ENCODE peak calls at places on chromosome 12, in six cellular contexts. Z is HCT116, C is left ventricle myocardium inferior, V is HFF-Myc, F is type B pancreatic cell, W is heart left ventricle. D is an unnamed sample.

GRCh38 chr12:6312529-6313325 is 2.2 kb downstream of the PLEKHG6 start:
- DNase-seq in F (peak), W (no peak), V (no peak), Z (no peak), C (no peak), D (peak)

GRCh38 chr12:40714636-40715035 is 22.4 kb downstream of the CNTN1 start:
- DNase-seq in Z (no peak), V (no peak), F (no peak), C (no peak), W (no peak), D (no peak)

GRCh38 chr12:89947437-89948265 is 239.0 kb upstream of the ATP2B1 start:
- DNase-seq in C (no peak), V (peak), F (no peak), Z (no peak), W (no peak), D (no peak)

GRCh38 chr12:38541849-38542248 is 225.3 kb downstream of the ALG10B start:
- DNase-seq in Z (no peak), V (no peak), W (no peak), C (no peak), F (no peak), D (no peak)

GRCh38 chr12:114916531-114916930 is 232.6 kb upstream of the TBX3 start:
- DNase-seq in W (no peak), F (no peak), Z (no peak), V (no peak), C (no peak), D (no peak)

GRCh38 chr12:53381739-53382630 is 2.0 kb downstream of the SP1 start:
- DNase-seq in F (no peak), C (peak), W (peak), V (no peak), Z (no peak), D (peak)

GRCh38 chr12:54988402-54989054 is 4.0 kb upstream of the TESPA1 start:
- DNase-seq in W (peak), F (no peak), C (peak), Z (no peak), V (no peak), D (no peak)

GRCh38 chr12:6957741-6958608 is 6.8 kb downstream of the PTPN6 start:
- DNase-seq in Z (no peak), W (no peak), F (no peak), C (no peak), V (no peak), D (no peak)

GRCh38 chr12:85951823-85952222 is 77.7 kb downstream of the NTS start:
- DNase-seq in F (no peak), W (no peak), C (no peak), Z (peak), V (no peak), D (no peak)

GRCh38 chr12:6372403-6373003 is 2.9 kb downstream of the SCNN1A start:
- DNase-seq in V (peak), C (no peak), W (no peak), F (no peak), Z (peak), D (no peak)

GRCh38 chr12:130263025-130263424 is 74.7 kb upstream of the PIWIL1 start:
- DNase-seq in F (no peak), W (no peak), V (no peak), Z (no peak), C (no peak), D (no peak)

GRCh38 chr12:2639020-2639298 is 155.8 kb upstream of the FKBP4 start:
- DNase-seq in V (no peak), W (no peak), C (no peak), Z (no peak), F (no peak), D (no peak)

GRCh38 chr12:2834581-2835491 is at the start of gene NRIP2:
- DNase-seq in Z (no peak), V (peak), F (no peak), C (no peak), W (peak), D (no peak)

GRCh38 chr12:51371295-51371953 is 19.8 kb downstream of the GALNT6 start:
- DNase-seq in C (peak), F (no peak), W (no peak), Z (peak), V (peak), D (no peak)

GRCh38 chr12:49069507-49070346 is at the start of gene RHEBL1:
- DNase-seq in F (peak), V (peak), Z (peak), C (peak), W (peak), D (peak)
- TF ChIP-seq CTCF in F (no peak), V (no peak), Z (no peak), C (no peak), W (no peak), D (peak)

DNA sequence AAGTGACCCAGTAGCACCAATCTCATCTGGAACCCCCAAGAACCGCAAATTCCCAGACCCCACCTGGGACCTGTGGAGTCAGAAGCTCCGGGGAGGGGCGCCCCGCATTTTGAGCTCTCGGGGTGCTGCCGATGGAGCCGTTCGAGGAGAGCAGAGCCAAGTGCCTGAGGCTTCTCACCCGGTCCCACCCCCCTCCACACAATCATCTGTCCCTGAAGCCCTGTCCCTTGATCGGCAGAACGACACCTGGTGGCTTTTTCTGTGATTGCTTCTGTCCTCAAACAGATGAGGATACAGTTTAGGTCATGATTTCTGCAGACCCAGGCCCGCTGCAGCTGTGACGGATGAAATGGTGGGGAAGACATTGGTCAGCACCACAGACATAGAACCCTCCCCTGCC is 74.7 kb downstream of the NOC4L start:
- DNase-seq in F (no peak), W (no peak), C (no peak), Z (peak), V (no peak), D (peak)
- TF ChIP-seq CTCF in F (peak), W (peak), C (peak), Z (peak), V (peak), D (peak)

GRCh38 chr12:67268896-67269631 is at the start of gene CAND1:
- DNase-seq in Z (peak), V (peak), W (peak), C (peak), F (peak), D (peak)
- TF ChIP-seq CTCF in Z (no peak), V (no peak), W (peak), C (no peak), F (no peak), D (peak)

GRCh38 chr12:62269464-62270228 is 9.4 kb downstream of the USP15 start:
- DNase-seq in C (no peak), V (no peak), Z (no peak), W (no peak), F (no peak), D (no peak)

GRCh38 chr12:62267026-62267425 is 6.8 kb downstream of the USP15 start:
- DNase-seq in C (no peak), V (no peak), W (no peak), Z (no peak), F (no peak), D (no peak)

GRCh38 chr12:62265511-62265910 is 5.3 kb downstream of the USP15 start:
- DNase-seq in Z (no peak), W (no peak), V (no peak), F (no peak), C (no peak), D (no peak)

GRCh38 chr12:62268956-62269355 is 8.8 kb downstream of the USP15 start:
- DNase-seq in V (no peak), F (no peak), W (no peak), Z (no peak), C (no peak), D (no peak)

DNA sequence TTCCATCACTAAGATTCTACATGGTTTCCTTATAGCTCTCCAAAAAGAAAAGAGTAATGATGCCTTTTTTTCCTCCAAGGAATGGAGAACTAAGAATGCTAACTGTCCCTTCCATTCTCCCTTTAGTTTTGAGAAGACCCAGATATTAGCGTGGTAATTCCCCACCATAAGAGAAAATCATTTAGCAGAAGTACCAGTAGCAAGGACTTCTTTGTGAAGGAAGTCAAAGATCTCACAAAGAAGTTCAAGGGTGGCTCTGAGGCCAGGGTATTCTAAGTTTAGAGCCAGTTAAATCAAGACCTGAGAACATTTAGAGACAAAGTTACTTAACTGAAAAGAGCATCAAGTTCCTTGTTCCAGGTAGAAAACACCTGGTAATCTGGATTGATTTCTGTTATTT is 7.3 kb downstream of the USP15 start:
- DNase-seq in V (no peak), W (no peak), Z (no peak), F (no peak), C (no peak), D (no peak)
- TF ChIP-seq CTCF in V (no peak), W (no peak), Z (no peak), F (no peak), C (no peak), D (no peak)

GRCh38 chr12:123269395-123269892 is 2.2 kb downstream of the CDK2AP1 start:
- DNase-seq in V (no peak), F (peak), C (peak), Z (no peak), W (peak), D (peak)
- TF ChIP-seq CTCF in V (no peak), F (peak), C (no peak), Z (no peak), W (no peak), D (no peak)

DNA sequence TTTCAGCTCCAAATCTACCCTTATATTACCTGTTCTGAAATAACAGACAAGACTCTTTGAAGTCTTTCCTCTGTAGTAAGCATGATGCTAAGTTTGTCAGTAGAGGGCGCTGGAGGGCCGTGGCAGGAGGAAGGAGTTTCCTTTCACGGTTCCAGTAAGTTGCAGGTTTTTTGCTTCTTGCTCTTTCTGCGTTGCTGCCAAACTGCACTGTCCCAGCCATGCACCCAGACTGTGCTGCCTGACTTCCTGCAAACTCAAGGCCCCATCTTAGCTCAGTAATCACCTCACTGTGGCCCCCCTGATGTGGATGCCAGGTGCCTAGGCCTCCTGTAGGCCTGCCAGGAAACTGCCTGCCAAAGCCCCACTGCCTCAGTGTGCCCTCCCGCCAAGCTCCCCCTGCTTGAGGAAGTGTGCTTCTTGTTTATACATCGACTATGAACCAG is 193.5 kb upstream of the LRIG3 start:
- DNase-seq in C (peak), F (peak), W (peak), Z (peak), V (peak), D (peak)
- TF ChIP-seq CTCF in C (peak), F (peak), W (peak), Z (peak), V (peak), D (peak)

D was measured in GM13977.